ENCODE peak calls at places on chromosomes 4 and X, in four cellular contexts. K is breast epithelium, F is neural progenitor cell, Z is astrocyte. E is an unnamed sample.

GRCh38 chr4:1171306-1172227 is 816 bp downstream of the SPON2 start:
- DNase-seq in K (no peak), F (peak), Z (no peak), E (no peak)

GRCh38 chrX:82734140-82734539 is 774.0 kb upstream of the POU3F4 start:
- DNase-seq in K (no peak), F (no peak), Z (no peak), E (no peak)

GRCh38 chr4:169283114-169283509 is 12.4 kb upstream of the SH3RF1 start:
- DNase-seq in K (no peak), F (no peak), Z (peak), E (no peak)

GRCh38 chrX:45011597-45011996 is 138.6 kb downstream of the KDM6A start:
- DNase-seq in K (no peak), F (no peak), Z (no peak), E (no peak)

GRCh38 chrX:40106677-40107290 is 9.0 kb upstream of the BCOR start:
- DNase-seq in K (no peak), F (no peak), Z (no peak), E (no peak)

GRCh38 chr4:166324321-166324720 is 451.3 kb downstream of the TLL1 start:
- DNase-seq in K (no peak), F (peak), Z (no peak), E (peak)

GRCh38 chr4:24071612-24072372 is 181.9 kb upstream of the PPARGC1A start:
- DNase-seq in K (no peak), F (no peak), Z (no peak), E (no peak)

GRCh38 chr4:74540193-74540592 is 95.3 kb downstream of the AREG start:
- DNase-seq in K (no peak), F (no peak), Z (peak), E (no peak)

GRCh38 chr4:185931986-185932385 is 120.0 kb upstream of the SORBS2 start:
- DNase-seq in K (no peak), F (no peak), Z (no peak), E (no peak)
- H3K27ac ChIP-seq in K (peak), F (no peak), Z (peak), E (no peak)

DNA sequence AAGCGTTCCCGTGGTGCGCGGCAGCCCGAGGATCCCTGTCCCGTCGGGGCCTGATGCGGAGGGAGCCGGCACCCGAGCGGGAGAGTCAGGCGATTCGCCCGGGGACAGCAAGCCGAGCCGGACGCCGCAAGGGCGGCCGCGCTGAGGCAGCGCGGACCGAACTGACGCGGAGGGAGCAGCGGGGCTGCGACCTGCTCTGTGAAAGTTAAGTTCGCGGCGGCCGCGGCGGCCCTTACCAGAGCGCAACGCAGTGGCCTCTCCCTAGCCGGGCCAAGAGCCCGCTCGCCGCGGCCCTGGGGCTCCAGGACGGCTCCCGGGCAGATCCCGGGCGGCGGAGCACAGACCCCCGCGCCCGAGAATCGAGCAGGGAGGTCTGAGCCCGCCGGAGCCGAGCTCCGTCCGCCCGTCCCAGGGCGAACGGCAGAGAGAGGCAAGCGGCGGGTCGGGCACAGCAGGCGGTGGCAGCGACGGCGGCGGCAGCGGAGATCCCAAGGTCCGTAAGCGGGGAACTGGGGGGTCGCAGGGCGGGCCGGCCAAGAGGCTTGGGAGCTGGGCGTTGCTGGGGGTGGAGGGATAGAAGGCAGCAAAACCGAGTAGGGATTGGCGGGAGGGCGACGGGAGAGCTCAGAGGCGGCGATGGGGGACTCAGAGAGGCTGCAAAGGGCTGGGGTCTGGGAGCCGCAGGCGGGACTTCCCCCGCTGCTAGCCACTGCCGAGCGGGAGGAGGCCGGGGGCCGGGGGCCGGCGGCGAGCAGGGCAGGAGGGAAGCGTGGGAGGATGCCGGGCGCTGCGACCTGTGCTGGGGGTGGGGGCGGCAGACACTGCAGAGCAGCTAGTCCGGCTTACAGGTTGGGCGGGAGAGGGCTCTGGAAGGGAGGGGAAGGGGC is 1.0 kb downstream of the GPR50 start:
- DNase-seq in K (no peak), F (peak), Z (no peak), E (no peak)
- H3K4me3 ChIP-seq in K (peak), F (peak), Z (no peak), E (no peak)

DNA sequence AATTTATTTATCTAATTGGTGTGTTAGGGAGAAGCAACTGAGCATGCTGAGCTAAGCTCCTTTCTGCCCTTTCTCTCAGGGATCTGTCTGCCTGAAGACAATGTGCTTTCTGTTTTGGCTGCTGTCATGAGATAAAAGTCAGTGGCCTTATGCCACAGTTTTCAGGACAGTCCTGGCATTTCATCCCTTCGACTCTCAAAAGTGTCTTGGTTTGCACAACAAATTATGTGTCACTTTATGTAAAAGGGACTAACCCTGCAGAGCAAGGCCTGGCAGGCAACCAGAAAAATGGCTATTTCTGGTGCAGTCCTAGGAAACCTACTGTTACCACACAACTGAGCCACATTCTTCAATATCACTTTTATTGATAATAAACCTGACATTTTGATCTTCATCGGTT is 96.1 kb upstream of the PTPN13 start:
- DNase-seq in K (no peak), F (peak), Z (no peak), E (no peak)
- H3K27ac ChIP-seq in K (peak), F (peak), Z (no peak), E (no peak)

GRCh38 chr4:13539047-13539720 is 5.1 kb downstream of the NKX3-2 start:
- DNase-seq in K (no peak), F (peak), Z (no peak), E (no peak)

GRCh38 chr4:13536607-13537006 is 7.7 kb downstream of the NKX3-2 start:
- DNase-seq in K (no peak), F (no peak), Z (no peak), E (no peak)

GRCh38 chr4:13538427-13538973 is 5.8 kb downstream of the NKX3-2 start:
- DNase-seq in K (no peak), F (no peak), Z (no peak), E (no peak)

GRCh38 chr4:13537011-13537831 is 7.1 kb downstream of the NKX3-2 start:
- DNase-seq in K (no peak), F (no peak), Z (no peak), E (no peak)

GRCh38 chr4:13537832-13538177 is 6.5 kb downstream of the NKX3-2 start:
- DNase-seq in K (no peak), F (no peak), Z (no peak), E (no peak)
- H3K4me3 ChIP-seq in K (no peak), F (no peak), Z (no peak), E (no peak)